ENCODE peak calls at places on chromosomes 11 and 22, in eight cellular contexts. V is NCI-H460, M is substantia nigra, Y is HS-5, A is endothelial cell, Z is thoracic aorta, O is left ventricle myocardium inferior, C is RKO. W is an unnamed sample.

GRCh38 chr11:3223932-3224729 is 5.5 kb upstream of the MRGPRG start:
- DNase-seq in V (no peak), M (no peak), Y (no peak), A (no peak), Z (no peak), O (no peak), C (no peak), W (no peak)

GRCh38 chr11:75719089-75719638 is 1.5 kb downstream of the MOGAT2 start:
- DNase-seq in V (no peak), M (no peak), Y (no peak), A (no peak), Z (no peak), O (no peak), C (no peak), W (no peak)

GRCh38 chr11:73961321-73961720 is 10.5 kb downstream of the DNAJB13 start:
- DNase-seq in V (no peak), M (no peak), Y (no peak), A (no peak), Z (no peak), O (no peak), C (no peak), W (no peak)

GRCh38 chr11:68358416-68358815 is 46.0 kb downstream of the LRP5 start:
- DNase-seq in V (no peak), M (no peak), Y (no peak), A (no peak), Z (no peak), O (no peak), C (no peak), W (no peak)

GRCh38 chr11:31443802-31444201 is 65.6 kb downstream of the IMMP1L start:
- DNase-seq in V (no peak), M (no peak), Y (no peak), A (no peak), Z (no peak), O (no peak), C (no peak), W (no peak)

GRCh38 chr11:67996622-67997459 is 7.1 kb downstream of the UNC93B1 start:
- DNase-seq in V (peak), M (no peak), Y (no peak), A (peak), Z (no peak), O (peak), C (no peak), W (no peak)

GRCh38 chr11:73430326-73430725 is 54.1 kb downstream of the RELT start:
- DNase-seq in V (no peak), M (no peak), Y (no peak), A (no peak), Z (no peak), O (no peak), C (no peak), W (no peak)

GRCh38 chr11:130897262-130898182 is 18.8 kb downstream of the SNX19 start:
- DNase-seq in V (peak), M (no peak), Y (no peak), A (no peak), Z (peak), O (peak), C (no peak), W (no peak)

GRCh38 chr11:14075118-14075601 is 112.6 kb downstream of the SPON1 start:
- DNase-seq in V (no peak), M (no peak), Y (no peak), A (no peak), Z (no peak), O (no peak), C (peak), W (no peak)

GRCh38 chr22:45709004-45709739 is 37.5 kb downstream of the ATXN10 start:
- DNase-seq in V (no peak), M (no peak), Y (peak), A (no peak), Z (no peak), O (no peak), C (peak), W (no peak)

GRCh38 chr22:39808087-39808486 is 85.5 kb downstream of the ENTHD1 start:
- DNase-seq in V (peak), M (peak), Y (no peak), A (no peak), Z (no peak), O (no peak), C (no peak), W (no peak)

GRCh38 chr11:10809373-10810199 is 860 bp upstream of the EIF4G2 start:
- DNase-seq in V (peak), M (no peak), Y (peak), A (peak), Z (no peak), O (no peak), C (peak), W (peak)

GRCh38 chr11:62669420-62670161 is 1.9 kb upstream of the UQCC3 start:
- DNase-seq in V (no peak), M (no peak), Y (no peak), A (no peak), Z (no peak), O (no peak), C (peak), W (no peak)

GRCh38 chr11:40130427-40130826 is 1329.0 kb downstream of the LRRC4C start:
- DNase-seq in V (no peak), M (no peak), Y (no peak), A (peak), Z (no peak), O (no peak), C (peak), W (no peak)

GRCh38 chr22:38270091-38270972 is 2.5 kb downstream of the TMEM184B start:
- DNase-seq in V (no peak), M (no peak), Y (no peak), A (no peak), Z (no peak), O (no peak), C (no peak), W (no peak)

GRCh38 chr11:57597971-57598830 is 716 bp downstream of the SERPING1 start:
- DNase-seq in V (no peak), M (peak), Y (no peak), A (peak), Z (peak), O (peak), C (no peak), W (peak)

GRCh38 chr11:2088746-2089535 is 50.2 kb downstream of the IGF2 start:
- DNase-seq in V (no peak), M (no peak), Y (no peak), A (no peak), Z (no peak), O (no peak), C (no peak), W (peak)

GRCh38 chr11:68761801-68762200 is 10.5 kb upstream of the TESMIN start:
- DNase-seq in V (no peak), M (no peak), Y (no peak), A (no peak), Z (no peak), O (no peak), C (no peak), W (no peak)

GRCh38 chr22:35452351-35452781 is 52.4 kb downstream of the MCM5 start:
- DNase-seq in V (no peak), M (no peak), Y (no peak), A (no peak), Z (no peak), O (no peak), C (no peak), W (no peak)

GRCh38 chr22:23280356-23281052 is 100.2 kb downstream of the BCR start:
- DNase-seq in V (no peak), M (no peak), Y (no peak), A (no peak), Z (no peak), O (no peak), C (no peak), W (no peak)

GRCh38 chr22:31090217-31091085 is 9.3 kb downstream of the SMTN start:
- DNase-seq in V (no peak), M (no peak), Y (no peak), A (no peak), Z (no peak), O (no peak), C (no peak), W (peak)

GRCh38 chr11:78101073-78101472 is 21.4 kb upstream of the NDUFC2 start:
- DNase-seq in V (no peak), M (no peak), Y (no peak), A (no peak), Z (no peak), O (no peak), C (no peak), W (no peak)

GRCh38 chr11:95089620-95090542 is at the start of gene ENDOD1:
- DNase-seq in V (peak), M (peak), Y (no peak), A (peak), Z (no peak), O (peak), C (peak), W (peak)

GRCh38 chr11:116065986-116066385 is 561.8 kb upstream of the CADM1 start:
- DNase-seq in V (no peak), M (no peak), Y (no peak), A (no peak), Z (no peak), O (no peak), C (no peak), W (no peak)

GRCh38 chr11:70210051-70210501 is 7.0 kb downstream of the FADD start:
- DNase-seq in V (peak), M (no peak), Y (no peak), A (no peak), Z (no peak), O (no peak), C (peak), W (no peak)

GRCh38 chr11:96013459-96014213 is 89.7 kb upstream of the MTMR2 start:
- DNase-seq in V (no peak), M (no peak), Y (no peak), A (no peak), Z (no peak), O (no peak), C (no peak), W (no peak)

GRCh38 chr11:93536346-93536871 is 6.8 kb downstream of the SMCO4 start:
- DNase-seq in V (no peak), M (no peak), Y (no peak), A (no peak), Z (no peak), O (peak), C (no peak), W (no peak)

GRCh38 chr11:41784513-41785335 is 325.3 kb upstream of the LRRC4C start:
- DNase-seq in V (no peak), M (no peak), Y (no peak), A (no peak), Z (no peak), O (no peak), C (no peak), W (no peak)

GRCh38 chr11:13030857-13031256 is 21.7 kb downstream of the RASSF10 start:
- DNase-seq in V (no peak), M (no peak), Y (no peak), A (no peak), Z (no peak), O (peak), C (no peak), W (no peak)

GRCh38 chr11:127609025-127609788 is 608.6 kb upstream of the KIRREL3 start:
- DNase-seq in V (no peak), M (no peak), Y (no peak), A (no peak), Z (no peak), O (no peak), C (no peak), W (no peak)

GRCh38 chr11:7160814-7161489 is 72.2 kb downstream of the RBMXL2 start:
- DNase-seq in V (no peak), M (no peak), Y (no peak), A (no peak), Z (no peak), O (no peak), C (no peak), W (no peak)

GRCh38 chr22:19131685-19132015 is 542 bp downstream of the TSSK2 start:
- DNase-seq in V (no peak), M (no peak), Y (no peak), A (no peak), Z (no peak), O (no peak), C (no peak), W (no peak)

GRCh38 chr22:29824677-29825076 is 13.4 kb downstream of the ASCC2 start:
- DNase-seq in V (no peak), M (no peak), Y (no peak), A (no peak), Z (no peak), O (no peak), C (no peak), W (no peak)

GRCh38 chr11:78791254-78791653 is 216.6 kb upstream of the NARS2 start:
- DNase-seq in V (no peak), M (no peak), Y (peak), A (no peak), Z (no peak), O (no peak), C (no peak), W (no peak)

GRCh38 chr22:44543362-44543761 is 45.3 kb upstream of the RTL6 start:
- DNase-seq in V (no peak), M (no peak), Y (no peak), A (no peak), Z (no peak), O (no peak), C (no peak), W (no peak)

GRCh38 chr22:50032109-50032871 is 19.7 kb upstream of the IL17REL start:
- DNase-seq in V (no peak), M (no peak), Y (no peak), A (no peak), Z (no peak), O (no peak), C (no peak), W (no peak)

GRCh38 chr22:35606916-35607315 is 10.2 kb downstream of the MB start:
- DNase-seq in V (no peak), M (no peak), Y (no peak), A (no peak), Z (no peak), O (no peak), C (no peak), W (no peak)

GRCh38 chr11:101030015-101030414 is 99.6 kb downstream of the PGR start:
- DNase-seq in V (no peak), M (no peak), Y (no peak), A (no peak), Z (no peak), O (no peak), C (no peak), W (no peak)

W was measured in HuH-7.5.